ENCODE peak calls at places on chromosomes 7 and 10, in eight cellular contexts. U is lower lobe of right lung; E is stimulated activated CD4-positive, alpha-beta T cell treated with anti-CD3 and anti-CD28 coated beads, Interleukin-2, amount 100 ng/mL, for 48 hours; L is cardiac muscle cell; Y is GM12892; V is H7; G is AG09319; T is KBM-7. S is an unnamed sample.

GRCh38 chr10:125209591-125210373 is 49.4 kb upstream of the CTBP2 start:
- DNase-seq in U (no peak), E (no peak), L (no peak), Y (no peak), V (no peak), G (peak; percentile 5), T (no peak), S (no peak)

GRCh38 chr7:25725483-25725882 is 426.5 kb upstream of the NFE2L3 start:
- DNase-seq in U (no peak), E (no peak), L (no peak), Y (no peak), V (no peak), G (peak; percentile 8), T (no peak), S (no peak)

GRCh38 chr7:31878875-31879274 is 191.3 kb downstream of the PDE1C start:
- DNase-seq in U (no peak), E (no peak), L (no peak), Y (no peak), V (no peak), G (no peak), T (no peak), S (no peak)

GRCh38 chr7:2633538-2634264 is 1.9 kb downstream of the TTYH3 start:
- DNase-seq in U (no peak), E (peak; percentile 23), L (no peak), Y (no peak), V (peak; percentile 67), G (peak; percentile 78), T (peak; percentile 58), S (no peak)

GRCh38 chr10:80532571-80532970 is 5.1 kb upstream of the SH2D4B start:
- DNase-seq in U (no peak), E (no peak), L (no peak), Y (no peak), V (no peak), G (no peak), T (no peak), S (no peak)

GRCh38 chr10:94413374-94413773 is 11.0 kb downstream of the TBC1D12 start:
- DNase-seq in U (no peak), E (no peak), L (no peak), Y (no peak), V (no peak), G (no peak), T (no peak), S (no peak)

GRCh38 chr10:79084012-79084971 is 15.5 kb downstream of the ZMIZ1 start:
- DNase-seq in U (peak; percentile 96), E (no peak), L (no peak), Y (no peak), V (peak; percentile 79), G (peak; percentile 71), T (peak; percentile 97), S (no peak)

GRCh38 chr7:77327067-77327931 is 88.8 kb downstream of the GSAP start:
- DNase-seq in U (peak; percentile 71), E (no peak), L (no peak), Y (no peak), V (no peak), G (peak; percentile 20), T (peak; percentile 89), S (no peak)

GRCh38 chr10:29734980-29735627 is 100.3 kb upstream of the SVIL start:
- DNase-seq in U (peak; percentile 89), E (peak; percentile 40), L (peak; percentile 71), Y (peak; percentile 14), V (peak; percentile 83), G (no peak), T (peak; percentile 62), S (no peak)

GRCh38 chr7:22551768-22552513 is 52.0 kb upstream of the STEAP1B start:
- DNase-seq in U (no peak), E (no peak), L (no peak), Y (no peak), V (no peak), G (no peak), T (no peak), S (no peak)

GRCh38 chr7:78099715-78100477 is 301.3 kb downstream of the PHTF2 start:
- DNase-seq in U (no peak), E (no peak), L (no peak), Y (no peak), V (no peak), G (no peak), T (no peak), S (no peak)

GRCh38 chr7:32774411-32774970 is 117.1 kb downstream of the KBTBD2 start:
- DNase-seq in U (no peak), E (no peak), L (no peak), Y (no peak), V (no peak), G (no peak), T (no peak), S (no peak)

GRCh38 chr10:87038286-87038717 is 18.2 kb downstream of the FAM25A start:
- DNase-seq in U (no peak), E (no peak), L (no peak), Y (no peak), V (peak; percentile 15), G (no peak), T (no peak), S (no peak)

GRCh38 chr7:121076350-121077164 is 88.0 kb downstream of the CPED1 start:
- DNase-seq in U (no peak), E (no peak), L (no peak), Y (no peak), V (no peak), G (no peak), T (no peak), S (no peak)

GRCh38 chr7:138125598-138126111 is 49.4 kb downstream of the AKR1D1 start:
- DNase-seq in U (no peak), E (no peak), L (no peak), Y (peak; percentile 21), V (no peak), G (no peak), T (peak; percentile 40), S (peak; percentile 17)

GRCh38 chr10:75043256-75044121 is 68.0 kb upstream of the SAMD8 start:
- DNase-seq in U (no peak), E (peak; percentile 37), L (no peak), Y (no peak), V (peak; percentile 83), G (no peak), T (no peak), S (no peak)

GRCh38 chr10:74855439-74855838 is 29.0 kb downstream of the KAT6B start:
- DNase-seq in U (no peak), E (no peak), L (no peak), Y (no peak), V (no peak), G (no peak), T (no peak), S (no peak)